ENCODE peak calls at places on chromosome 7, in six cellular contexts. M is NT2/D1, K is fibroblast of pulmonary artery, J is BJ, U is AG04450, R is NCI-H524. D is an unnamed sample.

GRCh38 chr7:137531671-137532070 is 188.1 kb upstream of the PTN start:
- DNase-seq in U (no peak), M (no peak), J (no peak), R (no peak), K (no peak), D (no peak)

GRCh38 chr7:114670676-114671075 is 251.2 kb upstream of the MDFIC start:
- DNase-seq in J (no peak), R (no peak), M (no peak), K (no peak), U (no peak), D (no peak)

GRCh38 chr7:71308105-71308504 is 176.2 kb downstream of the GALNT17 start:
- DNase-seq in J (no peak), M (peak; percentile 33), K (no peak), U (no peak), R (no peak), D (no peak)

GRCh38 chr7:75842836-75843446 is 29.3 kb upstream of the CCL24 start:
- DNase-seq in U (peak; percentile 80), R (no peak), M (no peak), K (peak; percentile 98), J (peak; percentile 75), D (no peak)

GRCh38 chr7:11355571-11355970 is 381.9 kb downstream of the PHF14 start:
- DNase-seq in U (no peak), K (no peak), M (no peak), R (no peak), J (no peak), D (no peak)

GRCh38 chr7:44183386-44183785 is 5.9 kb downstream of the GCK start:
- DNase-seq in R (no peak), U (no peak), K (no peak), M (no peak), J (no peak), D (no peak)

GRCh38 chr7:113763226-113763625 is 155.6 kb downstream of the PPP1R3A start:
- DNase-seq in R (peak; percentile 5), J (no peak), K (no peak), U (no peak), M (no peak), D (peak; percentile 37)

GRCh38 chr7:52639981-52640380 is 395.5 kb upstream of the POM121L12 start:
- DNase-seq in J (no peak), M (peak; percentile 80), K (no peak), U (no peak), R (no peak), D (no peak)

GRCh38 chr7:155001756-155002410 is 1.0 kb downstream of the PAXIP1 start:
- DNase-seq in J (no peak), M (no peak), R (no peak), K (peak; percentile 3), U (no peak), D (no peak)

GRCh38 chr7:108308913-108309312 is 147.3 kb downstream of the NRCAM start:
- DNase-seq in K (peak; percentile 86), R (no peak), M (no peak), J (no peak), U (no peak), D (no peak)

GRCh38 chr7:151110941-151111645 is 24.8 kb downstream of the AGAP3 start:
- DNase-seq in R (peak; percentile 61), M (no peak), K (peak; percentile 73), U (no peak), J (no peak), D (peak; percentile 62)

GRCh38 chr7:74044366-74045350 is 16.7 kb downstream of the ELN start:
- DNase-seq in U (no peak), R (no peak), M (no peak), K (no peak), J (no peak), D (no peak)

GRCh38 chr7:590731-591551 is 71.3 kb upstream of the PDGFA start:
- DNase-seq in R (no peak), U (no peak), M (no peak), K (no peak), J (no peak), D (no peak)

GRCh38 chr7:4123823-4124222 is 558.3 kb upstream of the FOXK1 start:
- DNase-seq in R (no peak), U (no peak), J (no peak), M (no peak), K (no peak), D (no peak)